ENCODE peak calls at places on chromosomes 2 and 18, in nine cellular contexts. M is HL-60, D is body of pancreas, O is mesendoderm, G is brain microvascular endothelial cell, S is pancreas, R is coronary artery, U is right cardiac atrium, P is lung. Q is an unnamed sample.
A peak's percentile ranks its signal among the peaks of the same experiment; 100 is the strongest.

GRCh38 chr2:15049096-15049993 is 416.8 kb downstream of the LRATD1 start:
- DNase-seq in O (no peak), P (no peak), D (peak; percentile 47), G (no peak), U (no peak), M (no peak), R (no peak), S (peak; percentile 42), Q (no peak)

GRCh38 chr2:97995026-97995733 is 568 bp downstream of the TMEM131 start:
- DNase-seq in M (peak; percentile 83), D (no peak), O (peak; percentile 48), S (no peak), P (peak; percentile 56), U (peak; percentile 80), R (no peak), G (no peak), Q (peak; percentile 52)

GRCh38 chr18:59501876-59502221 is 142.8 kb upstream of the LMAN1 start:
- DNase-seq in U (no peak), G (no peak), D (no peak), P (no peak), M (no peak), S (no peak), O (peak; percentile 27), R (no peak), Q (no peak)

GRCh38 chr2:40606862-40607261 is 155.0 kb upstream of the SLC8A1 start:
- DNase-seq in M (no peak), O (no peak), R (no peak), S (no peak), D (no peak), G (peak; percentile 7), U (no peak), P (no peak), Q (no peak)

GRCh38 chr2:160358051-160358450 is 135.6 kb downstream of the RBMS1 start:
- DNase-seq in O (no peak), U (no peak), M (peak; percentile 61), S (no peak), D (no peak), G (no peak), R (no peak), P (no peak), Q (no peak)

GRCh38 chr2:73992036-73992435 is 7.3 kb downstream of the TET3 start:
- DNase-seq in G (no peak), D (no peak), M (no peak), S (no peak), P (no peak), O (no peak), R (no peak), U (no peak), Q (no peak)

GRCh38 chr2:232955856-232956255 is 57.2 kb downstream of the NGEF start:
- DNase-seq in O (no peak), U (no peak), D (no peak), R (no peak), S (no peak), G (no peak), P (no peak), M (no peak), Q (no peak)

GRCh38 chr18:23337599-23338444 is 115.3 kb upstream of the RIOK3 start:
- DNase-seq in R (no peak), P (no peak), S (no peak), D (no peak), O (peak; percentile 90), G (peak; percentile 61), M (no peak), U (no peak), Q (no peak)

GRCh38 chr18:27118964-27119363 is 66.1 kb downstream of the CHST9 start:
- DNase-seq in U (no peak), M (no peak), P (no peak), G (no peak), O (no peak), D (no peak), S (no peak), R (no peak), Q (no peak)

GRCh38 chr2:32960647-32961403 is 14.1 kb downstream of the LTBP1 start:
- DNase-seq in M (no peak), S (no peak), U (no peak), P (no peak), O (peak; percentile 62), D (no peak), G (no peak), R (no peak), Q (no peak)

GRCh38 chr18:48619016-48619415 is 80.2 kb downstream of the CTIF start:
- DNase-seq in P (no peak), D (no peak), S (no peak), G (no peak), O (no peak), U (no peak), R (no peak), M (no peak), Q (no peak)

GRCh38 chr2:29923110-29923721 is 1.8 kb upstream of the ALK start:
- DNase-seq in M (peak; percentile 46), U (peak; percentile 63), R (no peak), G (peak; percentile 62), D (peak; percentile 66), O (peak; percentile 71), P (peak; percentile 39), S (peak; percentile 64), Q (peak; percentile 61)

GRCh38 chr2:140601342-140601741 is 1529.5 kb downstream of the LRP1B start:
- DNase-seq in S (no peak), G (no peak), P (no peak), D (no peak), R (no peak), U (no peak), O (no peak), M (no peak), Q (no peak)

GRCh38 chr18:77872166-77872565 is 622.5 kb downstream of the GALR1 start:
- DNase-seq in R (no peak), S (no peak), M (no peak), D (no peak), P (no peak), O (no peak), U (no peak), G (no peak), Q (no peak)

GRCh38 chr18:77119851-77120491 is 12.6 kb downstream of the MBP start:
- DNase-seq in G (no peak), M (no peak), D (no peak), R (peak; percentile 59), P (no peak), S (peak; percentile 5), O (no peak), U (no peak), Q (no peak)

GRCh38 chr2:216774620-216775019 is 79.3 kb upstream of the IGFBP5 start:
- DNase-seq in O (no peak), R (peak; percentile 87), S (no peak), G (peak; percentile 81), U (peak; percentile 88), M (no peak), P (no peak), D (no peak), Q (no peak)

GRCh38 chr18:28468903-28469302 is 292.0 kb upstream of the CDH2 start:
- DNase-seq in S (no peak), P (no peak), M (no peak), U (no peak), D (no peak), O (no peak), G (no peak), R (no peak), Q (no peak)

GRCh38 chr2:219119422-219120043 is 41.1 kb downstream of the NHEJ1 start:
- DNase-seq in P (peak; percentile 64), R (no peak), D (peak; percentile 73), G (peak; percentile 56), S (peak; percentile 68), M (peak; percentile 60), U (peak; percentile 65), O (peak; percentile 74), Q (peak; percentile 79)

GRCh38 chr18:79519751-79520472 is 124.2 kb downstream of the NFATC1 start:
- DNase-seq in D (no peak), R (peak; percentile 71), O (peak; percentile 32), M (no peak), S (peak; percentile 5), U (peak; percentile 64), G (no peak), P (no peak), Q (no peak)

DNA sequence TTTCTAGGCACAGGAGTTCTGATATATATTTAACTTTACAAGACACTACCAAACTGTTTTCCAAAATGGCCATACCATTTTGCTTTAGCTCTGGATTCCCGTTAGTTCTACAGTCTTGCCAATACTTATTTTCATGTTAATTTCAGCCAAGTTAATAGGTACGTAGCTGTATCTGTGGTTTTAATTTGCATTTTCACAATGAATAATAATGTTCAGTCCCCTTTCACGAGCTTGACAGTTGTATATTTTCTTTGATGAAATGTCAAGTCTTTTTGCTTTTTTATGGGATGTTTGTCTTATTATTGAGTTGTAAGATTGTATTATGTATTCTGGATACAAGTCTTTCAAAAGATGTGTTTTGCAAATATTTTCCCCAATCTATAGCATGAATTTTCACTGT is 50.6 kb upstream of the GALNT5 start:
- DNase-seq in D (no peak), O (no peak), P (no peak), R (no peak), S (no peak), M (no peak), U (no peak), G (no peak), Q (no peak)
- H3K27ac ChIP-seq in D (no peak overlapping the region), O (no peak overlapping the region), P (no peak overlapping the region), R (no peak overlapping the region), S (no peak overlapping the region), M (no peak overlapping the region), U (no peak overlapping the region), G (no peak overlapping the region), Q (no peak overlapping the region)

DNA sequence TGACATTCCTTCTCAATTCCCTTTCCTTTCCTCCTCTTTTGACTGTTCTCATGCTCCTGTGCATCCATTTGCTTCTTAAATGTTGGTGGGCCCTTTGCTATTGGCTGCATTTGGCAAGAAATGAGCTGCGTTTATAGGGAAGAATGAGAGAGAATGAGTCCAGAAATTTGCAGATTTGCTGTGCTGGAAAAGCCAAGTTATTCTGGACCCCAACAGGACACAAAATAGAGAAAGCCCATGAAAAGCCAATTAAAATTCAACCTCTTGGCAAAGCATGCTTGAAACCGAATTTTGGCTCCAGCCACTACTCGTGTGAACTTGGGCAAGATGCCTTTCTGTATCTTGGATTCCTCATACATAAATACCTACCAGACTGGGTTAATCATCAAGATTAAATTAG is 1.3 kb upstream of the SCLY start:
- DNase-seq in U (no peak), G (no peak), O (no peak), P (no peak), R (no peak), D (no peak), S (peak; percentile 8), M (no peak), Q (no peak)
- H3K4me3 ChIP-seq in U (peak overlapping the region; percentile 92), G (no peak overlapping the region), O (no peak overlapping the region), P (no peak overlapping the region), R (peak overlapping the region; percentile 87), D (no peak overlapping the region), S (no peak overlapping the region), M (no peak overlapping the region), Q (no peak overlapping the region)

GRCh38 chr2:149399934-149400615 is 69.7 kb downstream of the LYPD6 start:
- DNase-seq in O (no peak), S (peak; percentile 15), P (no peak), G (no peak), D (peak; percentile 16), M (no peak), U (no peak), R (no peak), Q (no peak)
- H3K27ac ChIP-seq in O (no peak overlapping the region), S (no peak overlapping the region), P (no peak overlapping the region), G (no peak overlapping the region), D (no peak overlapping the region), M (no peak overlapping the region), U (no peak overlapping the region), R (no peak overlapping the region), Q (no peak overlapping the region)

DNA sequence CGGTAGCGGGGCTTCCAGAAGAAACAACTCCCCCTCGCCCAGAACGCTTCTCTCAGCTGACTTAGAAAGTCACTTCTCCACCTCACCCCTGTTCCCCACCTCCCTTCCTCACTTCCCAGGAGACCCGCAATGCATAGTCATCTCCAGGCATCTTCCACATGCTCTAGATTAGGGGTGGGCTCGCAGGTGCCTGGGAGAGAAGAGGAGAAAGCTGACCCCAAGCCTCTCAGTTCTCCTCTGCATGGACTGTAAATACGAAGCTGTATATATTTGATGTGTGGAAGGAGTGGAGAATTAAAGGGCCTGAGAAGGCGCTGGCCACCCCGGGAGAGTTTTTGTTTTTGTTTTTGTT is 1.8 kb downstream of the MAL start:
- DNase-seq in M (no peak), S (no peak), R (no peak), D (no peak), G (no peak), O (no peak), P (no peak), U (peak; percentile 7), Q (no peak)
- H3K4me3 ChIP-seq in M (no peak overlapping the region), S (no peak overlapping the region), R (peak overlapping the region; percentile 72), D (no peak overlapping the region), G (no peak overlapping the region), O (no peak overlapping the region), P (no peak overlapping the region), U (no peak overlapping the region), Q (no peak overlapping the region)